ENCODE peak calls at places on chromosomes 4 and X, in eight cellular contexts. G, E, M, S, X, K, J and F are unnamed samples. For H3K36me3, the result is how much of the 10 kb centered on the place peaks cover.

GRCh38 chrX:54721424-54721823 is 76.6 kb downstream of the ITIH6 start:
- DNase-seq in E (no peak), X (no peak), K (no peak), M (peak), J (no peak), S (no peak), G (no peak), F (no peak)

GRCh38 chrX:108020631-108021030 is 24.2 kb upstream of the VSIG1 start:
- DNase-seq in J (no peak), S (no peak), K (no peak), M (no peak), G (no peak), X (no peak), E (no peak), F (peak)

GRCh38 chr4:176274441-176274840 is 5.4 kb upstream of the ASB5 start:
- DNase-seq in J (peak), X (no peak), G (no peak), K (no peak), E (no peak), M (peak), S (no peak), F (no peak)

GRCh38 chr4:142351958-142352357 is 494.1 kb downstream of the INPP4B start:
- DNase-seq in X (no peak), G (no peak), E (no peak), J (no peak), M (no peak), S (no peak), K (no peak), F (no peak)

GRCh38 chr4:8040607-8041006 is 100.9 kb upstream of the AFAP1 start:
- DNase-seq in J (no peak), M (no peak), X (no peak), S (no peak), K (no peak), E (no peak), G (no peak), F (peak)

GRCh38 chr4:184074989-184075388 is 142.7 kb downstream of the ENPP6 start:
- DNase-seq in G (no peak), S (no peak), J (no peak), K (no peak), E (no peak), M (peak), X (no peak), F (no peak)

GRCh38 chr4:103493450-103494159 is 226.2 kb downstream of the TACR3 start:
- DNase-seq in M (peak), G (no peak), J (peak), X (no peak), E (no peak), K (no peak), S (no peak), F (no peak)

GRCh38 chr4:68076194-68076593 is 53.5 kb downstream of the TMPRSS11F start:
- DNase-seq in K (no peak), J (no peak), X (no peak), M (peak), E (no peak), S (no peak), G (no peak), F (no peak)

GRCh38 chr4:82469776-82470345 is 39.5 kb downstream of the ENOPH1 start:
- DNase-seq in J (peak), E (no peak), M (peak), X (no peak), G (no peak), K (no peak), S (no peak), F (peak)

GRCh38 chrX:64894454-64895038 is 81.7 kb downstream of the ZC4H2 start:
- DNase-seq in K (peak), E (no peak), G (no peak), J (no peak), M (peak), S (no peak), X (no peak), F (peak)

GRCh38 chr4:660401-660800 is 13.7 kb downstream of the ATP5ME start:
- DNase-seq in S (no peak), K (no peak), X (no peak), M (no peak), J (no peak), G (no peak), E (peak), F (no peak)

GRCh38 chr4:143346208-143346607 is 9.5 kb downstream of the GAB1 start:
- DNase-seq in E (no peak), X (no peak), K (no peak), G (no peak), J (no peak), S (peak), M (peak), F (no peak)

GRCh38 chr4:152255437-152255836 is 280.5 kb downstream of the FBXW7 start:
- DNase-seq in J (peak), G (no peak), K (no peak), M (peak), E (no peak), X (no peak), S (peak), F (peak)

GRCh38 chr4:105415281-105415744 is 58.5 kb downstream of the PPA2 start:
- DNase-seq in J (no peak), K (no peak), S (no peak), G (no peak), X (no peak), E (peak), M (no peak), F (no peak)

GRCh38 chr4:95510145-95510544 is 38.6 kb downstream of the UNC5C start:
- DNase-seq in S (no peak), K (no peak), X (no peak), M (peak), E (no peak), J (peak), G (no peak), F (peak)

GRCh38 chr4:99323761-99324160 is 2.6 kb upstream of the ADH1B start:
- DNase-seq in G (no peak), X (no peak), M (no peak), E (no peak), S (no peak), K (no peak), J (no peak), F (no peak)

GRCh38 chr4:73378887-73379286 is 25.2 kb upstream of the ALB start:
- DNase-seq in S (no peak), G (no peak), E (no peak), K (no peak), M (no peak), X (no peak), J (no peak), F (no peak)

GRCh38 chrX:73562986-73563739 is at the start of gene CHIC1:
- DNase-seq in G (peak), E (peak), K (peak), J (peak), M (peak), S (peak), X (peak), F (peak)

GRCh38 chr4:77178560-77178959 is 21.6 kb downstream of the CCNG2 start:
- DNase-seq in J (no peak), G (no peak), S (no peak), K (no peak), X (no peak), E (no peak), M (no peak), F (no peak)

GRCh38 chr4:41752081-41752836 is 3.7 kb upstream of the PHOX2B start:
- DNase-seq in M (no peak), K (no peak), E (no peak), G (no peak), X (no peak), S (no peak), J (no peak), F (no peak)

GRCh38 chr4:2393353-2394270 is 24.8 kb downstream of the ZFYVE28 start:
- DNase-seq in J (no peak), X (no peak), S (peak), E (peak), K (peak), G (no peak), M (peak), F (no peak)

GRCh38 chr4:21769404-21770147 is 179.0 kb downstream of the KCNIP4 start:
- DNase-seq in K (no peak), E (no peak), G (no peak), J (peak), X (no peak), S (no peak), M (peak), F (no peak)

GRCh38 chr4:93771640-93772411 is 56.7 kb upstream of the ATOH1 start:
- DNase-seq in X (no peak), E (no peak), J (no peak), M (no peak), K (peak), S (no peak), G (no peak), F (no peak)

GRCh38 chr4:600850-601515 is 24.4 kb upstream of the PDE6B start:
- DNase-seq in E (peak), K (no peak), J (no peak), G (no peak), S (no peak), M (peak), X (no peak), F (no peak)

GRCh38 chr4:14317351-14317750 is 684.9 kb upstream of the CPEB2 start:
- DNase-seq in S (no peak), G (no peak), X (no peak), E (no peak), J (no peak), M (peak), K (no peak), F (no peak)

GRCh38 chr4:152724494-152724893 is 44.7 kb upstream of the TMEM154 start:
- DNase-seq in E (no peak), M (no peak), K (no peak), J (no peak), X (no peak), S (no peak), G (no peak), F (no peak)

GRCh38 chrX:115494133-115494532 is 66.8 kb upstream of the PLS3 start:
- DNase-seq in J (no peak), G (no peak), S (no peak), X (no peak), K (no peak), M (no peak), E (no peak), F (no peak)

GRCh38 chrX:45187731-45188130 is 12.9 kb downstream of the DIPK2B start:
- DNase-seq in G (no peak), X (no peak), K (no peak), E (no peak), M (no peak), S (no peak), J (no peak), F (no peak)

GRCh38 chrX:42175843-42176242 is 252.5 kb upstream of the CASK start:
- DNase-seq in X (no peak), K (no peak), M (no peak), E (no peak), G (no peak), S (no peak), J (no peak), F (no peak)

GRCh38 chrX:24682739-24683432 is 10.8 kb upstream of the POLA1 start:
- DNase-seq in X (no peak), J (no peak), G (no peak), M (no peak), K (no peak), E (no peak), S (no peak), F (no peak)

GRCh38 chr4:169485791-169486742 is 126.3 kb downstream of the NEK1 start:
- DNase-seq in E (no peak), M (peak), S (no peak), X (no peak), K (peak), J (peak), G (no peak), F (peak)

GRCh38 chr4:159545556-159545955 is 442.7 kb downstream of the RAPGEF2 start:
- DNase-seq in M (no peak), G (no peak), X (no peak), J (no peak), K (no peak), E (no peak), S (no peak), F (no peak)

GRCh38 chr4:20370284-20370683 is 118.6 kb downstream of the SLIT2 start:
- DNase-seq in G (no peak), K (no peak), M (no peak), E (no peak), J (peak), X (no peak), S (no peak), F (no peak)

GRCh38 chr4:93809773-93810172 is 18.8 kb upstream of the ATOH1 start:
- DNase-seq in M (no peak), K (no peak), J (no peak), S (no peak), E (no peak), X (no peak), G (no peak), F (peak)

GRCh38 chr4:149321438-149321837 is 494.2 kb downstream of the IQCM start:
- DNase-seq in K (no peak), X (no peak), S (no peak), M (no peak), E (no peak), G (no peak), J (no peak), F (no peak)

GRCh38 chr4:186699298-186699697 is 24.4 kb downstream of the FAT1 start:
- DNase-seq in M (peak), X (no peak), G (no peak), S (no peak), K (no peak), E (no peak), J (peak), F (peak)

GRCh38 chr4:122777846-122778501 is 45.5 kb downstream of the BBS12 start:
- DNase-seq in G (no peak), E (no peak), X (no peak), K (no peak), S (no peak), J (peak), M (peak), F (no peak)

GRCh38 chr4:41143721-41144379 is 70.5 kb downstream of the APBB2 start:
- DNase-seq in M (no peak), G (no peak), E (no peak), X (no peak), J (peak), S (no peak), K (no peak), F (no peak)

GRCh38 chrX:38375888-38376287 is 23.5 kb downstream of the OTC start:
- DNase-seq in J (no peak), S (no peak), K (no peak), E (no peak), M (peak), G (no peak), X (no peak), F (no peak)

GRCh38 chrX:47311857-47312774 is 58.3 kb upstream of the ZNF157 start:
- DNase-seq in J (peak), S (peak), K (peak), M (peak), E (no peak), X (no peak), G (peak), F (peak)
- TF ChIP-seq CTCF in J (peak), S (no peak), K (peak), M (peak), E (peak), X (peak), G (peak), F (peak)

GRCh38 chr4:129352480-129352879 is 256.5 kb downstream of the C4orf33 start:
- DNase-seq in E (no peak), X (no peak), G (no peak), J (no peak), K (no peak), M (no peak), S (no peak), F (no peak)
- H3K36me3 ChIP-seq in E (under half), X (under half), G (under half), J (under half), K (under half), M (under half), S (under half), F (under half)

DNA sequence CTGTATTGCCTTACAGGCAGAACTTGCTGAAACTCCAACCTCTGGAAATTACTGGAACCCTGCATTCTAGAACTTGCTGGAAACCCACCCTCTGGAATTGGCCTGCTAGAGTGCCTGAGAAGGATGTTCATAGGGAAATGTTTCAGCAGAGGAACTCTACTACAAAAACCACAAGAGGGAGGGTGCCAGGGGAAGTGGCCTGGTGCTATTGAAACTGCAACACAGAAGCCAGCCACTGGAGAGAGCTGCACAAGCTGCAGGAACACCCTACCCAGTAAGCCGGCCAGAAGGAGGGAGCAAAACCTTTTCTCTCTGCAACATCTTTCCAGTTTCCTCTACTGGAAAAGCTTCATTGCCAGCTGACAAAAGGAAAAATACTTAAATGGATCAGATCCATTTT is 2.5 kb upstream of the BRWD3 start:
- DNase-seq in J (peak), M (no peak), X (no peak), G (no peak), S (peak), E (peak), K (peak), F (no peak)
- TF ChIP-seq CTCF in J (peak), M (no peak), X (no peak), G (no peak), S (no peak), E (no peak), K (no peak), F (no peak)

DNA sequence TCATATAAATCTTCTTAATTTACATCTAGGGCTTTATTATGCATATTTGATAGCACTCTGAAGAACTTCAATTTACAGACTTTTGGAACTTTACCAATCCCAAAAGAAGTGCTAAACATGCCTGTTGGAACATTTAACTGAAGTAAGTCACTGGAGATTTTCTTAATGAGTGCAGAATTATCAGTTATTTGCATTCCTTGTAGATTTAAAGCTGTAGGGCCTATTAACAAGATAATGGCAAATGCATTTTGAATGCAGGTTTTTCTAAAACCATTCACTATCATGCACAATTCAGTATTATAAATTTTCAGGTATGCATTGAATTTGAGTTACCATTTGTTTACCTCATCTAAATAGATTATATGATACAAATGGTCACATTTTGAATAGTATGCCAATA is 1181.1 kb downstream of the ARAP2 start:
- DNase-seq in X (no peak), J (no peak), G (no peak), E (no peak), K (no peak), M (no peak), S (no peak), F (no peak)
- H3K36me3 ChIP-seq in X (under half), J (under half), G (under half), E (under half), K (under half), M (under half), S (under half), F (under half)

GRCh38 chr4:56051710-56052075 is 102.9 kb downstream of the CEP135 start:
- DNase-seq in K (no peak), S (no peak), X (no peak), M (no peak), J (no peak), E (no peak), G (no peak), F (no peak)

GRCh38 chr4:56049428-56050212 is 100.9 kb downstream of the CEP135 start:
- DNase-seq in K (peak), G (peak), X (no peak), S (peak), J (peak), E (peak), M (peak), F (no peak)

GRCh38 chr4:56051049-56051709 is 102.4 kb downstream of the CEP135 start:
- DNase-seq in K (no peak), E (no peak), X (no peak), J (no peak), M (no peak), S (no peak), G (no peak), F (no peak)

GRCh38 chr4:56050584-56050983 is 101.8 kb downstream of the CEP135 start:
- DNase-seq in K (no peak), M (no peak), G (no peak), E (no peak), S (no peak), X (no peak), J (no peak), F (no peak)

GRCh38 chr4:56048621-56049427 is 100.1 kb downstream of the CEP135 start:
- DNase-seq in X (peak), S (peak), E (peak), G (peak), K (peak), J (peak), M (no peak), F (peak)
- TF ChIP-seq CTCF in X (peak), S (peak), E (no peak), G (no peak), K (no peak), J (peak), M (peak), F (no peak)

DNA sequence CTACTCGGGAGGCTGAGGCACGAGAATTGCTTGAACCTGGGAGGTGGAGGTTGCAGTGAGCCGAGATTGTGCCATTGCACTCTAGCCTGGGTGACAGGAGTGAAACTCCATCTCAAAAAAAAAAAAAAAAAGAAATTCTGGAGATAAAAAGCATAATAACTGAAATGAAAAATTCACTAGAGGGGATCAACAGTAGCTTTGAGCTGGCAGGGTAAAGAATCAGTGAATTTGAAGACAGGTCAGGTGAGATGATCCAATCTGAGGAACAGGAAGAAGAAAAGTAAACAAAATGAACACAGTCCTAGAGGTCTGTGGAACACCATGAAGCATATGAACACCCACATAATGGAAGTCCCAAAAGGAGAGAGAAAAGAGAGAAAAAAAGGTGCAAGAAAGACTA is 15.0 kb downstream of the TIMP1 start:
- DNase-seq in X (no peak), E (no peak), G (no peak), J (no peak), M (no peak), K (no peak), S (no peak), F (no peak)
- H3K36me3 ChIP-seq in X (under half), E (under half), G (under half), J (under half), M (under half), K (under half), S (under half), F (under half)

GRCh38 chr4:24727390-24727789 is 68.0 kb upstream of the SOD3 start:
- DNase-seq in J (no peak), S (no peak), M (no peak), G (no peak), E (no peak), K (no peak), X (no peak), F (no peak)

GRCh38 chr4:24731448-24731847 is 63.9 kb upstream of the SOD3 start:
- DNase-seq in G (no peak), K (no peak), M (no peak), J (no peak), X (no peak), E (no peak), S (no peak), F (no peak)

GRCh38 chr4:24734511-24734910 is 60.9 kb upstream of the SOD3 start:
- DNase-seq in G (no peak), S (no peak), E (no peak), K (no peak), X (no peak), M (no peak), J (peak), F (no peak)

GRCh38 chr4:24729041-24729730 is 66.2 kb upstream of the SOD3 start:
- DNase-seq in X (no peak), J (no peak), M (no peak), S (no peak), E (no peak), K (no peak), G (no peak), F (no peak)

DNA sequence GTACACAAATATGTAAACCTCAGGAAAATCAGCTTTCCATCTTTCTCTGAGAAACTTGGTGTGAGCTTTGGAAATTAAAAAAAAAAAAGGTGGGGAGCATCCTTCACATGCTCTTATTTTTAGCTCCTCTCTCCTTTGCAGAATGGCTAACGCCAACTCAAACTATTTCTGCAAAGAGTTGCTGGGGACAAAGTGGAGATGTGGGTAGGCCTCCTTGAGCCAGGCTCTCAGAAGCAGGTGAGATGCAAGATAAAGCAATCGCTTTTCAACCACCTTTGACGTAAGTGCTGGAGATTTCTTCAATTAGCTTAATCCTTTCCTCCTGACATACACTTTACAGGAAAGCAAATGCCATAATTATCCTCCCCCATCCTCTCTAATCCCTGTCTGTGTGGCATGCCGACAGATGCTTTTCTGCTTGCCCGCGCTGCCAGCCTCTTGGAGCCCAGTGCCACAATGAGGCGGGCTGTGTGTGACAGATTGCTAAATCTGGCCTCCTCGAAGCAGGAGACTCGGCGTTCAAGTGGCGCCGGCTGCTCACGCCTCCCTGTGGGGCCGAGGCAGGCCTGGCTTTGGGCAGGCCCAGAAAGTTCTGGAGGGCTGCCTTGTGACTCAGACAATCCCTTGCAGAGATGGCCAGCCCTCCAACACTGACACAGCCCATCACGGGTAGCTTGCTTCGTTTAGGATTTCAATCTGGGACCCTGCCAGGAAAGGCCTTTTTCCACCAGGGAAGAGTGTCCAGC is 64.9 kb upstream of the SOD3 start:
- DNase-seq in J (peak), E (no peak), K (peak), X (peak), S (peak), M (no peak), G (peak), F (no peak)
- TF ChIP-seq CTCF in J (no peak), E (no peak), K (no peak), X (no peak), S (no peak), M (no peak), G (no peak), F (no peak)